ENCODE peak calls at places on chromosomes 5 and 9, in seven cellular contexts. T is GM12878, V is A549, M is adrenal gland, N is H9, Y is stomach, K is body of pancreas. B is an unnamed sample. For H3K4me1, the result is how much of the 10 kb centered on the place peaks cover.

GRCh38 chr5:9104576-9105339 is 441.1 kb downstream of the SEMA5A start:
- DNase-seq in T (no peak), V (no peak), M (no peak), N (no peak), Y (no peak), K (no peak), B (no peak)

GRCh38 chr5:148972958-148973357 is 89.9 kb downstream of the SH3TC2 start:
- DNase-seq in T (no peak), V (peak), M (no peak), N (no peak), Y (peak), K (peak), B (peak)

GRCh38 chr5:96408841-96409458 is 24.1 kb downstream of the PCSK1 start:
- DNase-seq in T (no peak), V (no peak), M (no peak), N (no peak), Y (no peak), K (no peak), B (no peak)

GRCh38 chr5:2542026-2542425 is 209.5 kb downstream of the IRX2 start:
- DNase-seq in T (no peak), V (no peak), M (no peak), N (no peak), Y (no peak), K (no peak), B (no peak)

GRCh38 chr9:115018547-115019435 is 88.4 kb upstream of the TNFSF8 start:
- DNase-seq in T (no peak), V (no peak), M (no peak), N (no peak), Y (no peak), K (no peak), B (no peak)

GRCh38 chr5:37494756-37495155 is 115.6 kb downstream of the WDR70 start:
- DNase-seq in T (no peak), V (no peak), M (no peak), N (no peak), Y (peak), K (no peak), B (no peak)

GRCh38 chr9:119026120-119026519 is 343.1 kb downstream of the BRINP1 start:
- DNase-seq in T (no peak), V (no peak), M (no peak), N (no peak), Y (no peak), K (peak), B (no peak)

GRCh38 chr5:111820072-111820471 is 63.1 kb upstream of the NREP start:
- DNase-seq in T (no peak), V (no peak), M (no peak), N (no peak), Y (no peak), K (no peak), B (no peak)

GRCh38 chr9:124733964-124734740 is 37.0 kb downstream of the NR6A1 start:
- DNase-seq in T (no peak), V (no peak), M (no peak), N (no peak), Y (no peak), K (peak), B (no peak)

GRCh38 chr5:27494845-27495244 is 456.5 kb upstream of the CDH9 start:
- DNase-seq in T (no peak), V (no peak), M (no peak), N (no peak), Y (no peak), K (no peak), B (no peak)

GRCh38 chr5:134226441-134227192 is 744 bp upstream of the PPP2CA start:
- DNase-seq in T (no peak), V (no peak), M (no peak), N (no peak), Y (peak), K (peak), B (no peak)

GRCh38 chr9:136944094-136944518 is 432 bp downstream of the FBXW5 start:
- DNase-seq in T (no peak), V (peak), M (no peak), N (no peak), Y (peak), K (no peak), B (peak)

GRCh38 chr9:136089697-136090045 is 5.4 kb downstream of the NACC2 start:
- DNase-seq in T (no peak), V (no peak), M (no peak), N (no peak), Y (no peak), K (no peak), B (no peak)

GRCh38 chr9:107292811-107293554 is 9.9 kb downstream of the RAD23B start:
- DNase-seq in T (no peak), V (no peak), M (no peak), N (no peak), Y (no peak), K (no peak), B (no peak)

GRCh38 chr9:114745879-114746550 is 59.8 kb downstream of the TNFSF15 start:
- DNase-seq in T (no peak), V (no peak), M (no peak), N (no peak), Y (no peak), K (no peak), B (no peak)

GRCh38 chr9:99573052-99573451 is 248.6 kb upstream of the NR4A3 start:
- DNase-seq in T (no peak), V (no peak), M (no peak), N (no peak), Y (no peak), K (no peak), B (no peak)

GRCh38 chr5:124806026-124806856 is 59.8 kb upstream of the ZNF608 start:
- DNase-seq in T (no peak), V (no peak), M (peak), N (peak), Y (peak), K (peak), B (peak)

GRCh38 chr9:13705356-13705755 is 425.9 kb upstream of the MPDZ start:
- DNase-seq in T (no peak), V (no peak), M (no peak), N (no peak), Y (no peak), K (no peak), B (no peak)

GRCh38 chr5:58751222-58751621 is 168.3 kb downstream of the RAB3C start:
- DNase-seq in T (no peak), V (no peak), M (peak), N (no peak), Y (no peak), K (no peak), B (no peak)

GRCh38 chr9:81103597-81104471 is 585.5 kb downstream of the TLE1 start:
- DNase-seq in T (no peak), V (no peak), M (no peak), N (no peak), Y (no peak), K (no peak), B (no peak)

GRCh38 chr5:141343242-141343952 is at the start of gene PCDHGA3:
- DNase-seq in T (no peak), V (no peak), M (no peak), N (no peak), Y (no peak), K (no peak), B (no peak)

GRCh38 chr9:123548749-123549545 is 192.9 kb downstream of the CRB2 start:
- DNase-seq in T (no peak), V (no peak), M (no peak), N (no peak), Y (no peak), K (peak), B (no peak)

GRCh38 chr5:150298701-150299451 is 3.8 kb downstream of the ARSI start:
- DNase-seq in T (no peak), V (peak), M (no peak), N (no peak), Y (no peak), K (peak), B (no peak)

GRCh38 chr5:150116667-150117395 is 30.5 kb upstream of the CSF1R start:
- DNase-seq in T (no peak), V (no peak), M (peak), N (peak), Y (peak), K (no peak), B (peak)

GRCh38 chr5:129445379-129445778 is 14.7 kb upstream of the ADAMTS19 start:
- DNase-seq in T (no peak), V (no peak), M (no peak), N (no peak), Y (no peak), K (no peak), B (no peak)

GRCh38 chr5:53831496-53831895 is 271.1 kb downstream of the NDUFS4 start:
- DNase-seq in T (no peak), V (no peak), M (no peak), N (no peak), Y (no peak), K (no peak), B (no peak)

GRCh38 chr9:107484117-107484723 is 5.3 kb downstream of the KLF4 start:
- DNase-seq in T (peak), V (peak), M (peak), N (no peak), Y (no peak), K (peak), B (no peak)

GRCh38 chr5:136666970-136667620 is 301.8 kb upstream of the TRPC7 start:
- DNase-seq in T (no peak), V (no peak), M (no peak), N (peak), Y (no peak), K (no peak), B (no peak)

GRCh38 chr5:175561085-175561484 is 82.7 kb downstream of the SFXN1 start:
- DNase-seq in T (no peak), V (no peak), M (no peak), N (peak), Y (no peak), K (no peak), B (no peak)

GRCh38 chr5:84275609-84276008 is 109.1 kb downstream of the EDIL3 start:
- DNase-seq in T (no peak), V (no peak), M (no peak), N (no peak), Y (no peak), K (no peak), B (no peak)

GRCh38 chr5:84273517-84273883 is 111.2 kb downstream of the EDIL3 start:
- DNase-seq in T (no peak), V (no peak), M (no peak), N (no peak), Y (no peak), K (no peak), B (no peak)

GRCh38 chr5:84272776-84273516 is 111.7 kb downstream of the EDIL3 start:
- DNase-seq in T (no peak), V (no peak), M (no peak), N (no peak), Y (no peak), K (no peak), B (no peak)

GRCh38 chr5:84274585-84275468 is 109.9 kb downstream of the EDIL3 start:
- DNase-seq in T (no peak), V (peak), M (peak), N (no peak), Y (peak), K (peak), B (no peak)
- TF ChIP-seq CTCF in T (peak), V (peak), M (peak), N (peak), Y (no peak), K (peak), B (peak)

GRCh38 chr5:38556115-38556598 is 289 bp downstream of the LIFR start:
- DNase-seq in T (no peak), V (peak), M (peak), N (no peak), Y (no peak), K (no peak), B (no peak)
- H3K4me1 ChIP-seq in T (under half), V (under half), M (under half), N (under half), Y (under half), K (under half), B (under half)

DNA sequence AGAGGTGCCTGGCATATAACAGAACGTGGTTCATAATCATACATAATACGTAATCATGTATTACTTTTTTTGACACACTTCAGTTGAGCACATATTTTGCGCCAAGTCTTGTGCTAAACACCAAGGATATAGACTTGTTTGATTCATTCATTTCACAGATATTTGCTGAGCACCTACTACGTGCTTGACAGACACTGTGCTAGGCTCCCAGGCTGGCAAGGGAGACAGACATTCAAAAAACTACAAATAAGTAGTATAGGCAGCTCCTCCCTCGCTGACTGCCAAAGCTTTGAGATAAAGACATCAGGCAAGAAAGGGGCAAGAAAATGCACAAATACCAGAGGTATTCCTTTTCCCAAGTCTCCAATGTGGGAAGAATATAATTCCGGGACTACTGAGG is 122.5 kb upstream of the CPEB4 start:
- DNase-seq in T (no peak), V (no peak), M (no peak), N (no peak), Y (no peak), K (no peak), B (no peak)
- H3K27ac ChIP-seq in T (no peak), V (peak), M (peak), N (no peak), Y (peak), K (peak), B (peak)

GRCh38 chr5:139513852-139514485 is 31.4 kb upstream of the STING1 start:
- DNase-seq in T (no peak), V (no peak), M (no peak), N (no peak), Y (no peak), K (no peak), B (no peak)
- TF ChIP-seq CTCF in T (no peak), V (no peak), M (no peak), N (no peak), Y (no peak), K (no peak), B (peak)

GRCh38 chr5:14266686-14267085 is 123.5 kb downstream of the TRIO start:
- DNase-seq in T (no peak), V (no peak), M (no peak), N (no peak), Y (no peak), K (no peak), B (no peak)

GRCh38 chr5:14267166-14267838 is 124.2 kb downstream of the TRIO start:
- DNase-seq in T (no peak), V (no peak), M (no peak), N (no peak), Y (no peak), K (no peak), B (no peak)

GRCh38 chr5:14268738-14269137 is 125.6 kb downstream of the TRIO start:
- DNase-seq in T (no peak), V (no peak), M (no peak), N (no peak), Y (no peak), K (no peak), B (no peak)

GRCh38 chr5:14269395-14269794 is 126.3 kb downstream of the TRIO start:
- DNase-seq in T (no peak), V (no peak), M (no peak), N (peak), Y (no peak), K (no peak), B (no peak)

DNA sequence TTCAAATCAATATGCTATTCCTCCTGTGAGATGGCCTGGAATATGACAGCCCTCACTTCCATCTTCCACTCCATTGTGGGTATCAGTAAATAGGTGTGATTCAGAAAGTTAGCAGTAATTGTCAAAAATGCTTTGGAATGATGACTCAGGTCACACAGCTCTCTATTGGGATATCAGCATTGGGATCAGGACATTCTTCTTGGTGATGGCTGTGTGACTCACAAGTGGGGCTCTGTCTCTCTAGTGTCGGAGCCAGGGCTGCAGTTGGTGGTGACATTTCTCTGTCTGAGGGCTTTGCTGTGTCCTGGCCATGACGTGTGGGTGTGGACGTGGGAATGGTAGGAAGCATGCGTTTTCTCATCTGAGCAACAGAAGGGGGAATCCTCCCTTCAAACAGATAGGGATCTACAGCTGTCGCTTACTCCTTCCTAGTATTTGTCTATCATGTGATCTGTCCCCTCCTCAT is 125.1 kb downstream of the TRIO start:
- DNase-seq in T (no peak), V (peak), M (peak), N (no peak), Y (no peak), K (peak), B (peak)
- H3K4me1 ChIP-seq in T (under half), V (half or more), M (under half), N (under half), Y (under half), K (under half), B (half or more)

GRCh38 chr5:106680330-106680729 is 990.4 kb downstream of the EFNA5 start:
- DNase-seq in T (peak), V (no peak), M (no peak), N (no peak), Y (no peak), K (no peak), B (no peak)
- H3K27ac ChIP-seq in T (peak), V (no peak), M (no peak), N (no peak), Y (no peak), K (no peak), B (no peak)

DNA sequence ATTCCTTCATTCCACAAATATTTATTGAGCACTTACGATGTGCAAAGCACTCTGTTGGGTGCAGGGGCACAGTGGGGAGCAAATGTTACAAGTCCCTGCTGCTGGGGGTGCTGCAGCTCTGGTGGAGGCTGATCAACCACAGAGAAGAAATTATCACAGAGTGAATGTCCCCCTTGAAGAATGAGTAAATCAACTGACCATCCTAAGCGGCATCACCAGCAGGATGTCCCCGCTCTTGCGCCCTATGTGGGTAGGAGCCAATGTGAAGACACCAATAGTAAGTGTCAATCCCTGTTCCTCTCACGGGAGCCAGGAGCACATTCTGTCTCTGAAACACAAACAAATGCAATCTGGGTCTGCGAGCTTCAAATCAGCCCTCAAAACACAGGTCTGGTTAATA is 47.4 kb upstream of the TBC1D9B start:
- DNase-seq in T (no peak), V (no peak), M (no peak), N (no peak), Y (no peak), K (no peak), B (no peak)
- TF ChIP-seq CTCF in T (no peak), V (no peak), M (no peak), N (no peak), Y (no peak), K (no peak), B (no peak)

DNA sequence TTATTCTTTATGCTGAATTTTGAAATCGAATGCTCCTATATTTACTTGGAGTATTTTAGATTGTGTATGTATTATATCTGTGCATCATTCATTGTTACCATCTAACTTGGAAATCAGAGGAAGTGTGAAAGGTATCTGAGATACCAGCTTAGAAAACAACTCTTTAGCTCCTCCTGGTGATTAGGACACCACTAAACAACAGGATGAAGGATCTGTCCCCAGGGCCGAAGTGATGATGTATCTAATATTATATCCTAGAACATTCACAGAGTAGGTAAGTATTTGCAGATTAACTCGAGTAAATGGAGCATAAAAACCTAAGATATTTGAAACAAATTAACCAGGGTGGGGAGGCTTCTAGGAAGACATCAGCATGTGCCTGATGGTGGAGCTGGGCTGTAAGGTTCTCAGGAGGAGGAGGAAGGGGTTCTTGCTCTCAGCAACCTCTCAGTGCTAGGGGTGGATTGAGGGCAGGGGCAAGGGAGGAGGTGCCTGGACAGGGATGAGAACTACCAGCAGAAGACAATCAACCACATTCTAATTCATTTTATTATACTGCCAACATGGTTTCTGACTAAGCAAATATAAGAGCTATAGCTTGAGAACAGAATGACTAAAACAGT is 2.6 kb upstream of the NFIL3 start:
- DNase-seq in T (no peak), V (peak), M (no peak), N (no peak), Y (no peak), K (peak), B (no peak)
- H3K4me1 ChIP-seq in T (under half), V (under half), M (under half), N (under half), Y (under half), K (under half), B (under half)

GRCh38 chr5:84791153-84791552 is 406.5 kb upstream of the EDIL3 start:
- DNase-seq in T (no peak), V (no peak), M (no peak), N (no peak), Y (no peak), K (no peak), B (no peak)

GRCh38 chr5:84790406-84790805 is 405.7 kb upstream of the EDIL3 start:
- DNase-seq in T (no peak), V (no peak), M (no peak), N (no peak), Y (no peak), K (no peak), B (no peak)

GRCh38 chr5:84791730-84792129 is 407.1 kb upstream of the EDIL3 start:
- DNase-seq in T (no peak), V (no peak), M (no peak), N (no peak), Y (no peak), K (no peak), B (no peak)

DNA sequence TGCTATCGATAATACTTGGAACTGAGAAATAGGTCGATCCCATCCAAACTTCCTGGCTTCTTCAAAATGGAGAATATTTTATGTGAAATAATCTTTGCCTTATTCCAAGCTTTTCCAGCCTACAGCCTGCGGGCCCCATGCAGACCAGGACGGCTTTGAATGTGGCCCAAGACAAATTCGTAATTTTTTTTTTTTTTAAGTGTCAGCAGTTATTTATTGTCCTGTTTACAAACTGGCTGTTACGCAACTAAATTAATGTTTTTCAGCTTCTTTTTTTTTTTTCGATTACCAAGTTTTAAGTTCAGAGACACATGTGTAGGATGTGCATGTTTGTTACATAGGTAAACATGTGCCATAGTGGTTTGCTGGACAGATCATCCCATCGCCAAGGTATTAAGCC is 411.7 kb upstream of the EDIL3 start:
- DNase-seq in T (no peak), V (no peak), M (no peak), N (no peak), Y (no peak), K (no peak), B (no peak)
- H3K27ac ChIP-seq in T (no peak), V (no peak), M (no peak), N (no peak), Y (no peak), K (no peak), B (no peak)

GRCh38 chr5:132221781-132222648 is 5.6 kb downstream of the P4HA2 start:
- DNase-seq in T (no peak), V (no peak), M (no peak), N (no peak), Y (no peak), K (peak), B (peak)
- TF ChIP-seq CTCF in T (no peak), V (no peak), M (no peak), N (no peak), Y (no peak), K (no peak), B (peak)

B was measured in RWPE2.